ENCODE peak calls at places on chromosomes 16 and 17, in four cellular contexts. Z, J, B and P are unnamed samples.

GRCh38 chr17:16459850-16460550 is 32.0 kb downstream of the LRRC75A start:
- DNase-seq in B (no peak), J (no peak), Z (no peak), P (peak)

GRCh38 chr17:83079340-83079747 is at the start of gene METRNL:
- DNase-seq in B (peak), Z (peak), J (no peak), P (no peak)

GRCh38 chr17:76182016-76182764 is 41.1 kb upstream of the FOXJ1 start:
- DNase-seq in B (peak), Z (peak), J (peak), P (peak)

GRCh38 chr17:44086364-44087311 is 16.1 kb downstream of the G6PC3 start:
- DNase-seq in J (peak), Z (peak), B (peak), P (peak)

GRCh38 chr17:28469376-28469775 is 4.1 kb upstream of the SLC13A2 start:
- DNase-seq in Z (no peak), J (no peak), B (no peak), P (no peak)

GRCh38 chr16:13906426-13907089 is 13.4 kb upstream of the ERCC4 start:
- DNase-seq in B (no peak), J (no peak), Z (no peak), P (no peak)

GRCh38 chr16:88387177-88387576 is 4.4 kb downstream of the ZNF469 start:
- DNase-seq in J (no peak), B (no peak), Z (no peak), P (no peak)

GRCh38 chr16:30805370-30806169 is 18.6 kb upstream of the ZNF629 start:
- DNase-seq in J (peak), Z (peak), B (peak), P (peak)

GRCh38 chr17:28712037-28712704 is 483 bp upstream of the PROCA1 start:
- DNase-seq in Z (peak), J (no peak), B (no peak), P (no peak)

GRCh38 chr17:27552467-27552779 is 78.6 kb upstream of the LGALS9 start:
- DNase-seq in Z (no peak), J (peak), B (no peak), P (peak)

GRCh38 chr16:89633064-89633631 is 19.7 kb downstream of the DPEP1 start:
- DNase-seq in Z (no peak), B (peak), J (no peak), P (peak)

GRCh38 chr17:19397556-19398041 is 10.6 kb upstream of the MFAP4 start:
- DNase-seq in B (no peak), Z (peak), J (peak), P (peak)

GRCh38 chr16:80023865-80024264 is 423.3 kb upstream of the MAF start:
- DNase-seq in J (peak), Z (no peak), B (no peak), P (peak)

GRCh38 chr17:78723001-78723796 is 58.9 kb downstream of the CYTH1 start:
- DNase-seq in B (peak), Z (no peak), J (no peak), P (no peak)

GRCh38 chr16:8948069-8948593 is 15.6 kb downstream of the USP7 start:
- DNase-seq in J (no peak), Z (no peak), B (no peak), P (no peak)
- H3K4me3 ChIP-seq in J (no peak), Z (no peak), B (no peak), P (no peak)

GRCh38 chr16:49281843-49282642 is 405 bp upstream of the CBLN1 start:
- DNase-seq in J (no peak), Z (peak), B (peak), P (peak)
- TF ChIP-seq CTCF in J (no peak), Z (no peak), B (peak), P (peak)

GRCh38 chr17:80968602-80969029 is 23.0 kb upstream of the CHMP6 start:
- DNase-seq in B (peak), J (no peak), Z (no peak), P (no peak)

GRCh38 chr17:80967404-80967872 is 24.2 kb upstream of the CHMP6 start:
- DNase-seq in J (no peak), B (no peak), Z (no peak), P (no peak)

GRCh38 chr17:80969674-80970043 is 22.0 kb upstream of the CHMP6 start:
- DNase-seq in Z (no peak), B (no peak), J (no peak), P (no peak)

GRCh38 chr17:80970044-80970761 is 21.4 kb upstream of the CHMP6 start:
- DNase-seq in B (peak), Z (peak), J (no peak), P (no peak)

DNA sequence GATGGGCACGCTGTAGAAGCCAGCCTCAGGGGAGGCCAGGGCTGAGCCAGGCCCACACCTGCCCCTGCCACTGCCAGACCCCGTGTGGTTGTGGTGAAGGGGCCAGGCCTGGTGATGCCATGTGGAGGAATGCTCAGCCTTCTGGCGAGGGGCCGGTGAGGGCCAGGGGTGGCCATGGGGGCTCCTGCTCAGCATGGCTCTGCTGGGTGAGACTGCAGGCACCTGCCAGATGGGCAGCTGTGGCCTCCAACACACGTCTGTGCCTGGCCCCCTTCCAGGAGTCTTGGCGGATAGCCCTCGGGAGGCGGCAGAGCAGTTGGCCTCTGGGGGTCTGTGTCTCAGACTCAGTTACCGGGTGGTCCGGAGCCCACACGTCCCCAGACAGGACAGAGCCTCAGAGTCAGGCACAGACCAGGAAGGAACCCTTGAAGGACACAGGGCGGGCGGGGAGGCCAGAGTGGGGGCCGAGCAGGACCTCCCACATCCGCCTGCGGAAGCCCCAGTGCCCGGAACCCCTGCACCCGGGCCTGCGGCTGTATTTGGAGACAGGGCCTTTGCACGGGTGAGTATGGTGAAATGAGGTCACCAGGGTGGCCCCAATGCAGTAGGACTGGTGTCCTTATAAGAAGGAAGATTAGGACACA is 22.5 kb upstream of the CHMP6 start:
- DNase-seq in Z (no peak), J (no peak), B (peak), P (no peak)
- H3K4me3 ChIP-seq in Z (no peak), J (peak), B (no peak), P (no peak)

DNA sequence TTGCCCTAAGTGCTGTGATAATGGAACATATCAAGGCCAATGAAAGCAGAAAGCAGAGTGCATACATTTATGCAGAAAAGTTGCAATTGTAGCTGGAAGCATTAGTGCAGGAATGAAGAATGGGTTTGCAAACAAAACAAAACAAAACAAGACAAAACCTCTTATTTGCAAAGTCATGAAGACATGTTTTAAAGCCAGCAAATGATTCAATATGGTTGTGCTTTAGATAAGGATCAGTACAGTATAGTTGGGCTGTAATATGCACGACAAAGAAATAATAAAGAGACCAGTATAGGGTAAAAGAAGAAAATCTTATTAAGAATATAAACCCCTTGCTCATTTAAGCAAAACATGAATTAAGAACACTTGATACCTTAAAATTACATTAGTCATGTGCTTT is 398.1 kb downstream of the KIF2B start:
- DNase-seq in B (no peak), J (no peak), Z (no peak), P (no peak)
- TF ChIP-seq CTCF in B (no peak), J (no peak), Z (no peak), P (no peak)

DNA sequence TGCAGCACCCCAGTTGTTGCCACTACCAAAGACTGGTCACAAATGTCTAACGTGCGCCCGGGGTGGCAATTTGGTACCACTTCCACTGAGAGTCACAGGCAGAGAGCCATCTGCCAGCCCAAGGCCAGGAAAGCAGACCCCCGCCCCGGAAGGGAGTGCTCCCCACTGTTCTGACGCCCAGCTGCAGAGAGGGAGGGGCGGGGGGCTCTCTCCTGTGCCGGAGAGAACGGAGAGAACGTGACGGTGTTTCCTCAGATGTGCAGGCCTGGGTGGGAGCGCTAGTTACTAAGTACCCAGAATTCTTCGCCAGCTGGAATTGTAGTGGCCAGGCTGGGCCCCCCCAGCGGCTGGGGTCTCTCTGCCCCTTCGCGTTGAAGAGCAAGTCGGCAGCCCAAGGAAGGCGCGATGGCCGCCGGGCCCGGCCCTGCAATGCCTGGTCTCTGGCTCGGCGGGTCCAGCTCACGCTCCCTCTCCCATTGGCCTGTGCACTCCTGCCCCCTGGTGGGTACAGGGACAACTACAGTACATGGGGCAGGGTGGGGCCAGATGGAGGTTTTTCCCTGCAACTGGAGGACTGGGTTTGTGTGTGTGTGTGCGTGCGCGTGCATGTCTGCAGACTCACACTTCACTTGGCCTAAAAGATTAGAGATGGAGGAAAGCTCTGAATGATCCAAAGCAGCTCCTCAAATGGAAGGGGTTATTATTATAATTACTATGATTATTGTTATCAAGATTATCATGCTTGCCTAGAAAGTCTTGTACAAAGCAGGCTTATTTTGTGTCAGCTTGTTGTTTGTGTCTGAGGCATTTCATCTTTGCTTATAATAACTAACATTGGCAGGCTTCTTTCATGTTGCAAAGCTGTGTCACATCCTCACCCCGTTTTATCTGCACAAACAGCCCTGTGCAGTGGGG is 107.1 kb downstream of the AMFR start:
- DNase-seq in B (peak), Z (peak), J (peak), P (peak)
- H3K4me3 ChIP-seq in B (no peak), Z (no peak), J (no peak), P (no peak)

DNA sequence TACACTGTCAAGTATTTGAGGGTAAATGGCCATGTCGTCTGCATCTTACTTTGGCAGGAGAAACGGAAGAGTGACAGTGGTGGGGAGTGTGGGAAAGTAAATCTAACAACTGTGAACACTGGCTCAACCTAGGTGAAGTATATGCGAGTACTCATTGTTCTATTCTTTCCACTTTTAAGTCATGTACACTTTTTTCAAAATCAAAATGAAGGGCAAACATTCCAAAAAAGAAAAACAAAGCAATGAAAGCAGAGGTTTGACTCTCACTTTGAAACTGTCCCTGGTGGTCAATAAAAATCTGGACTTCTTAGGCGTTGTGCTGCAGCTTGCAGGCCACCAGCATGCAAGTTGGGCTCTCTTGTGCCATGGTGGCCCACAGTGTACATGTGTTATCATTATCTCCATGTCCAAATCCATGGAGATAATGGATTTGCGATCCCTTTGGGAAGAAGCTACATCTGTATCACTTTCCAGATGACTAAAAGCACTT is 32.7 kb downstream of the STAT5B start:
- DNase-seq in J (peak), Z (no peak), B (no peak), P (no peak)
- TF ChIP-seq CTCF in J (no peak), Z (no peak), B (no peak), P (no peak)

GRCh38 chr17:17820457-17821158 is 16.2 kb downstream of the SREBF1 start:
- DNase-seq in Z (no peak), J (no peak), B (no peak), P (no peak)
- H3K4me3 ChIP-seq in Z (no peak), J (no peak), B (no peak), P (no peak)

GRCh38 chr16:66091462-66091861 is 275.0 kb upstream of the CDH5 start:
- DNase-seq in J (no peak), B (no peak), Z (no peak), P (no peak)

GRCh38 chr16:66093217-66093616 is 273.3 kb upstream of the CDH5 start:
- DNase-seq in B (no peak), J (no peak), Z (no peak), P (peak)

GRCh38 chr16:66099261-66099660 is 267.2 kb upstream of the CDH5 start:
- DNase-seq in Z (no peak), J (no peak), B (no peak), P (no peak)

GRCh38 chr16:66097746-66098145 is 268.7 kb upstream of the CDH5 start:
- DNase-seq in J (no peak), Z (no peak), B (no peak), P (no peak)

DNA sequence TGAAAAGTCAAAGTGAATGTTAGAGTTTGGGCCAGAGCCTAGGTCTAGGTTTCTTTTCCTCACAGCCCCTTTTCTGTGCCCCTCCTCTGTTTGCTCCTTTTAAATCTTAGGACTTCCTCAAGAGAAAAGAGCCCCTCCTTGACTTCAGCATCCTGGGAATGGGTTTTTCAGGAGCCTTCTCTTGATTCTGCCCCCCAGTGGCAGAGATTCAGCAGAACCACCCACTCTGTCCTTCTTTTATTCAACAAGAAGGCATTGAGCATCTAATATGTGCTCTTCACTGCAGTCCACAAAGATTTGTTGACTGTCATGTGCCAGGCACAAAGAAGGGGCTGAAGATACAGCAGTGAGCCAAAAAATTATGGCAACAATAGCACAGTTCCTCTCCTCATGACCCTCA is 270.8 kb upstream of the CDH5 start:
- DNase-seq in B (no peak), J (no peak), Z (no peak), P (no peak)
- TF ChIP-seq CTCF in B (peak), J (no peak), Z (no peak), P (no peak)

DNA sequence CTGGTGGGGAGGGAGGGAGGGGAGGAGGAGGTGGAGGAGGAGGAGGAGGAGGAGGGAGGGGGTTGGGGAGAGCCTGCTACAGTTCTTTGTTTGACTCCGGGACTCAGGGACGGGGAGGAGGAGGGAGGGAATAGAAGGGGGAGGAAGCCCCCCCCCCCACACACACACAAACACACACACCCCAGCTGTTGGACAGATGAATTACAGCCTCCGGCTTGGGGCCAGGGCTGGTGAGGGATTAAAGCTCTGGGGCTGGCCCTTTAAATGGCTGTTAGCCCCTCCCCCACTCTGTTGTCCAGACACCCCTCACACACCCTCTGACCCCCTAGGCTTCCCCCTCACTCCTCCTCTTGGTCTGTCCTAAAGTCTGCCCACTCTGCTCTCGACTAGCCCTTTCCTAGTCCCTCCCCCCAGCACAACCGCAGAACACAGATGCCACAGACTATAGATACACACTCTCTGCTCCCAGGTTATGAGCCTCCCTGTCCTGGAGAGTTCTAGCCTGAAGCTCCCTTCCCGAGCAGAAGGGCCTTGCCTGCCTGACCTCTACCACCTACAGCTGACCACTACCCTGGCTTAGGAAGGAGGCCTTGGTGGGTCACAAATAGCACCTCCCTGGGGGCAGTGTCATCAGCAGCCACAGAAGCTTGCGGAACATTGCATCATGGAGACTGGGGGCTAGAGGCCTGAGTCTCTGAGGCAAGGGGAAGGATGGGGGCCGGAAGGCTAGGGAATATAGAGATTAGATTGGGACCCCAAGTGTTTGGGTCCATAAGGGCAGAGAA is 4.5 kb downstream of the KDM6B start:
- DNase-seq in B (peak), Z (peak), J (peak), P (no peak)
- H3K4me3 ChIP-seq in B (peak), Z (no peak), J (peak), P (peak)